ENCODE peak calls at places on chromosomes 3 and 15, in four cellular contexts. Y, J, B and Z are unnamed samples.

GRCh38 chr3:10238330-10238995 is 9.8 kb upstream of the TATDN2 start:
- DNase-seq in Y (peak), J (no peak), B (no peak), Z (no peak)

GRCh38 chr3:130892759-130893239 is 1.1 kb upstream of the ATP2C1 start:
- DNase-seq in Y (peak), J (peak), B (peak), Z (no peak)

GRCh38 chr3:192986399-192986798 is 68.7 kb upstream of the MB21D2 start:
- DNase-seq in Y (no peak), J (no peak), B (no peak), Z (no peak)

GRCh38 chr3:72892081-72892763 is 4.4 kb downstream of the GXYLT2 start:
- DNase-seq in Y (no peak), J (no peak), B (no peak), Z (no peak)

GRCh38 chr3:19866751-19867347 is 67.2 kb downstream of the EFHB start:
- DNase-seq in Y (peak), J (peak), B (peak), Z (peak)

GRCh38 chr3:99885085-99885484 is 67.4 kb downstream of the CMSS1 start:
- DNase-seq in Y (no peak), J (no peak), B (no peak), Z (no peak)

GRCh38 chr3:52246728-52247454 is 1.3 kb downstream of the PPM1M start:
- DNase-seq in Y (no peak), J (no peak), B (no peak), Z (no peak)

GRCh38 chr3:60365360-60365759 is 885.9 kb downstream of the FHIT start:
- DNase-seq in Y (no peak), J (no peak), B (no peak), Z (no peak)

GRCh38 chr15:63601727-63602185 is 4.6 kb downstream of the FBXL22 start:
- DNase-seq in Y (no peak), J (peak), B (no peak), Z (no peak)

GRCh38 chr3:4906107-4906621 is 73.1 kb upstream of the BHLHE40 start:
- DNase-seq in Y (no peak), J (peak), B (no peak), Z (no peak)

GRCh38 chr15:75156306-75157215 is 45.1 kb upstream of the C15orf39 start:
- DNase-seq in Y (no peak), J (no peak), B (peak), Z (peak)

GRCh38 chr3:101591071-101591470 is 17.1 kb downstream of the PCNP start:
- DNase-seq in Y (no peak), J (no peak), B (no peak), Z (no peak)

GRCh38 chr3:108090066-108090700 is 648 bp downstream of the CD47 start:
- DNase-seq in Y (no peak), J (no peak), B (peak), Z (peak)

GRCh38 chr3:174775603-174776002 is 83.5 kb upstream of the NAALADL2 start:
- DNase-seq in Y (no peak), J (no peak), B (no peak), Z (no peak)

GRCh38 chr3:128152419-128153155 is 694 bp upstream of the EEFSEC start:
- DNase-seq in Y (peak), J (peak), B (no peak), Z (no peak)

GRCh38 chr15:69607101-69607500 is 154.5 kb downstream of the RPLP1 start:
- DNase-seq in Y (no peak), J (no peak), B (no peak), Z (no peak)

GRCh38 chr3:13186416-13186815 is 113.2 kb upstream of the IQSEC1 start:
- DNase-seq in Y (no peak), J (no peak), B (no peak), Z (no peak)

GRCh38 chr3:100844063-100844936 is 135.0 kb downstream of the TFG start:
- DNase-seq in Y (no peak), J (no peak), B (no peak), Z (no peak)

GRCh38 chr15:101536166-101536874 is 46.8 kb upstream of the PCSK6 start:
- DNase-seq in Y (no peak), J (peak), B (no peak), Z (peak)

GRCh38 chr3:147582642-147583041 is 173.5 kb downstream of the ZIC1 start:
- DNase-seq in Y (no peak), J (no peak), B (no peak), Z (no peak)

GRCh38 chr3:20057612-20058180 is 17.4 kb downstream of the KAT2B start:
- DNase-seq in Y (no peak), J (no peak), B (no peak), Z (no peak)

GRCh38 chr3:38578551-38578950 is 70.9 kb downstream of the SCN5A start:
- DNase-seq in Y (no peak), J (no peak), B (no peak), Z (peak)

GRCh38 chr3:38579551-38580449 is 69.7 kb downstream of the SCN5A start:
- DNase-seq in Y (no peak), J (peak), B (no peak), Z (no peak)

GRCh38 chr3:38580450-38581382 is 68.8 kb downstream of the SCN5A start:
- DNase-seq in Y (no peak), J (peak), B (no peak), Z (peak)

GRCh38 chr3:38578081-38578475 is 71.4 kb downstream of the SCN5A start:
- DNase-seq in Y (no peak), J (no peak), B (no peak), Z (peak)

GRCh38 chr3:38579146-38579545 is 70.3 kb downstream of the SCN5A start:
- DNase-seq in Y (no peak), J (peak), B (peak), Z (peak)
- TF ChIP-seq TEAD4 in Y (no peak), J (no peak), B (no peak), Z (no peak)

GRCh38 chr3:120475722-120476385 is 25.1 kb upstream of the FSTL1 start:
- DNase-seq in Y (no peak), J (no peak), B (no peak), Z (no peak)

GRCh38 chr3:120477826-120478225 is 27.0 kb upstream of the FSTL1 start:
- DNase-seq in Y (no peak), J (no peak), B (no peak), Z (no peak)

DNA sequence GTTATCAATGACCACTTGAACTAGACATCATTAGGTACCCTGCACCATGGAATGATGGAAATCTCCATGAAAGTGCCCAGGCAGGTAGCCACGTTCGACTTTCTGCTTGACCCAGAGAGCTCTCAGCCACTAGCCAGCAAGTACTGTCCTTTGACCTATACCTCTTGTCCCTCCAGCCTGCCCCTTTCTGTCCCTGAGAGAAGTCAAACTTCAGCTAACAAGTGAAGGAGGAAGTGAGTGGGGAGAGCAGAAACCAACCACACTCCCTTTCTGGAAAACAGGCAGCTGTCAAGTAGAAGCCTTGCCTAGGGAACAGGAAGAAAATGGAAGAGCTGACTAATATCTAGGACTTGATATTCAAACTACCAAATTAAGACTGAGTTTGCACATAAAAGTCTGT is 30.3 kb upstream of the FSTL1 start:
- DNase-seq in Y (no peak), J (no peak), B (no peak), Z (no peak)
- TF ChIP-seq TEAD4 in Y (no peak), J (no peak), B (no peak), Z (no peak)

DNA sequence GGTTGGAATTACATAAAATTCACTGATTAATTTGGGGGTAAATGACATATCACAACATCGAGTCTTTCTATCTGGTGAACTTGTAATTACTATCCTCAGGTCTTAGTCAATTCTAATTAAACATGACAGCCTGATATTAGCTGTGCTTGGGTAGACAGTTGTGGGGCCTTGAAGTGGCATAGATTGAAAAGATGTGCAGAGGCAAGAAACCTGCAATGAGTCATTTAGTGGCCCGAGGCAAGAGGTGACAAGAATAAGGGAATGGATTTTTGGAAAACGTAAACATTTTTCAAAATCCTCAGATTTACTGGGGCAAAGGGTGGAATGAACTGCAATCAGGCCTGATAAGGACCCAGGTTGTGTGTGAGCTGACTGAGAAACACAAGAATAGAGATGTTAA is 29.5 kb upstream of the ULK4 start:
- DNase-seq in Y (no peak), J (peak), B (no peak), Z (no peak)
- TF ChIP-seq TEAD4 in Y (no peak), J (no peak), B (no peak), Z (no peak)

DNA sequence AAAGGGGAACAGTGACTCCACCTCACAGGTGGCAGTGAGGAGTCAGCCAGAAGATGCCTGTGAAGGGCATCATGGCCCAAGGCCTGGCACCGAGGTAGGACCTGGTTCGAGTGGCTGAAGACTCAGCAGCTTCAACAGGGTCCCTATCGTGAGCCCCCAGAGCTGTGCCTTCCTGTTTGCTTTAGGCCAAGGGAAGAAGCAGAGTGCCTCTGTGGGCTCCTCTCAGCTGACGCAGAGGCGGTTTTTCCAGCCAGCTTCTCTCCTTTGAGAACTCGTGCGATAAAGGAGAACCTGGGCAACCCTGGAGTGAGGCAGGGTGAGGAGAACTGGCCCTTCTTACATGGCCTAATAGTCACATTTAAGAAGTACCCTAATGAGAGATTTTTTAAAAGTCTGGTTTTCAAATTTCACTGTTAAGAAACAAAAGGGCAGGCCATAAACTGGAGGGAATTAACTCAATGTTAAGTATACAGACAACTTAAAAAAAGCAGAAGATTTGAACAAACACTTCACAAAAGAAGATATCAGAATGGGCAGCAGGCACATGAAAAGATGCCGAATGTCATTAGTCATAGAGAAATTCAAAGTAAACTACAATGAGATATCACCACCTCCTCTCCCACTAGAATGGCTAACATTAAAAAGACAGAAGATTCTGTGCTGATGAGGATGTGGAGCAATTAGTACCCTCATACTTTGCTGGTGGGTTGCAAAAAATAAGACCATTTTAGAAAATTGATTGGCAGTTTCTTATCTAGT is 23.1 kb upstream of the MRPS22 start:
- DNase-seq in Y (no peak), J (no peak), B (no peak), Z (no peak)
- TF ChIP-seq TEAD4 in Y (no peak), J (no peak), B (no peak), Z (no peak)

GRCh38 chr3:113912551-113913246 is 35.1 kb upstream of the ZDHHC23 start:
- DNase-seq in Y (peak), J (peak), B (peak), Z (no peak)

GRCh38 chr3:113914646-113915045 is 33.2 kb upstream of the ZDHHC23 start:
- DNase-seq in Y (no peak), J (no peak), B (no peak), Z (no peak)

GRCh38 chr3:113906568-113907140 is 41.2 kb upstream of the ZDHHC23 start:
- DNase-seq in Y (no peak), J (no peak), B (no peak), Z (no peak)

GRCh38 chr3:113908133-113908532 is 39.7 kb upstream of the ZDHHC23 start:
- DNase-seq in Y (no peak), J (no peak), B (no peak), Z (no peak)

DNA sequence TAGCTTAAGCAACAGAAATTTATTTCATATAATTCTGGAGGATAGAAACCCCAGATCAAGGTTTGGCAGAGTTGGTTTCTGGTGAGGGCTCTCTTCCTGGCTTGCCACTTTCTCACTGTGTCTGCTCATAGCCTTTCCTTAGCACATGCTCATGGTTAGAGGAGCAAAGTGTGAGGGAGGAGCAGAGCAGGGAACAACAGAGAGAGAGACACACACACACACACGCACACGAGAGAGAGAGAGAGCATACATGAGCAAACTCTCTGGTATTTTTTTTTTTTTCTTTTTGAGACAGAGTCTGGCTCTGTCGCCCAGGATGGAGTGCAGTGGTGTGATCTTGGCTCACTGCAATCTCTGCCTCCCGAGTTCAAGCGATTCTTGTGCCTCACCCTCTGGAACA is 36.8 kb upstream of the ZDHHC23 start:
- DNase-seq in Y (no peak), J (no peak), B (no peak), Z (no peak)
- TF ChIP-seq TEAD4 in Y (no peak), J (no peak), B (no peak), Z (no peak)

GRCh38 chr3:36804295-36805055 is 40.1 kb upstream of the DCLK3 start:
- DNase-seq in Y (no peak), J (no peak), B (peak), Z (no peak)
- TF ChIP-seq TEAD4 in Y (no peak), J (no peak), B (no peak), Z (no peak)

DNA sequence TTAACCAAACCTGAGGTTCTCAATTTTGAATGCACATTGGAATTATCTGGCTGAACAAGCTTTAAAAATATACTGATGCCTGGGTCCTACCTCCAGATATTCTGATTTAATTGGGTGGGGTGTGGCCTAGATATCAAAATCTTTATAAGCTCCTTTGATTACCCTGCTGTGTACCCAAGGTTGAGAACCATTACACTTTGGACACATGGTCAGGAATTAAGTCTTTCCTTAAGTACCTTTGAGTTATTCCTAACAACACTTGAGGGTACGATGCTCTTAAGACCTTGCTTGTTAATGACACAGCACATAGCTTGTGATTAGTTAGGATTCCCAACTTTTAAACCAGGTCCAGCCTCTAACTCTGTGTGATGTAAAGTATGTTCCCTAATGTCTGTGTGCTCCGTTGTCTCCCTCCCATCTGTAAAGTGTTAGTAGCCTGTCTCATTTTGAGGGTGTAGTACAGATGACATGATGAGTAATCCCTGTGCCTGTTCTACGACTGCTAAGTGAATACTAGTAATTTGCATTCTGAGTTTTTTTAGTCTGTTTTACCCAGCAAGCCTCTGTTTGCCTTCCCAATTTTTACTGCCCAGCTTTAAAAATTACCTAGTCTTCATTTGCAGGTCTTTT is 154.9 kb downstream of the KLHL25 start:
- DNase-seq in Y (no peak), J (no peak), B (no peak), Z (no peak)
- TF ChIP-seq TEAD4 in Y (no peak), J (no peak), B (no peak), Z (no peak)

GRCh38 chr3:110521019-110521418 is 550.6 kb upstream of the NECTIN3 start:
- DNase-seq in Y (peak), J (no peak), B (no peak), Z (no peak)
- TF ChIP-seq TEAD4 in Y (peak), J (peak), B (no peak), Z (no peak)

GRCh38 chr3:57354768-57355167 is 62.3 kb upstream of the ASB14 start:
- DNase-seq in Y (no peak), J (no peak), B (no peak), Z (no peak)
- TF ChIP-seq TEAD4 in Y (no peak), J (no peak), B (no peak), Z (no peak)

GRCh38 chr3:171178714-171179113 is 152.2 kb upstream of the SLC2A2 start:
- DNase-seq in Y (no peak), J (no peak), B (no peak), Z (no peak)

GRCh38 chr3:171177553-171177952 is 151.0 kb upstream of the SLC2A2 start:
- DNase-seq in Y (no peak), J (no peak), B (no peak), Z (no peak)

GRCh38 chr3:171175840-171176239 is 149.3 kb upstream of the SLC2A2 start:
- DNase-seq in Y (no peak), J (no peak), B (no peak), Z (no peak)

GRCh38 chr3:171176244-171176925 is 149.9 kb upstream of the SLC2A2 start:
- DNase-seq in Y (no peak), J (no peak), B (no peak), Z (no peak)

DNA sequence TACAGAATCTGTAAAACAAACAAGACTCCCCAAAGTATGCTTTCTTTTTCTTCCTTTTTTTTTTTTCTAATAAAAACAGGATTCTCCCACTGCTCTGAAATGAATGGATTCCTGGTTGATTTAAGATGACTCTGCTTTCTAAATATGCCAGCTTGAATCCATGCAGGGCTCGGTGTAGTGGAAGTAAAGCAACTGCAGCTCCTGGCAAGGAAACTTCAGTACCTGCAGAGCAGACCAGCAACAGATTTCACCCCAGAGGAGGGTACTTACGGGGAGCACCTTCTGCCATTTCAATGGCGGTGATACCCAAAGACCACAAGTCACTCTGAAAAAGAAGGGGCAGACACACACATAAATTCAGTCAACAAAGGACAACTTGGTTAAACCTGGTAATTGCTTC is 150.5 kb upstream of the SLC2A2 start:
- DNase-seq in Y (no peak), J (no peak), B (no peak), Z (no peak)
- TF ChIP-seq TEAD4 in Y (no peak), J (no peak), B (no peak), Z (no peak)